ENCODE peak calls at places on chromosomes 12 and 14, in seven cellular contexts. L is Panc1, S is GM23338, R is HCT116, X is HepG2, M is esophagus muscularis mucosa, G is sigmoid colon. P is an unnamed sample.

GRCh38 chr12:52372216-52373154 is 5.2 kb upstream of the KRT85 start:
- DNase-seq in L (peak; percentile 71), S (peak; percentile 82), R (peak; percentile 79), X (peak; percentile 53), M (peak; percentile 94), G (peak; percentile 89), P (no peak)

GRCh38 chr12:94109154-94109553 is 39.2 kb upstream of the PLXNC1 start:
- DNase-seq in L (no peak), S (no peak), R (no peak), X (no peak), M (no peak), G (no peak), P (no peak)

GRCh38 chr12:62581288-62582064 is 114.8 kb downstream of the MON2 start:
- DNase-seq in L (no peak), S (peak; percentile 71), R (peak; percentile 38), X (peak; percentile 28), M (no peak), G (no peak), P (no peak)

GRCh38 chr12:121792607-121793500 is 634 bp downstream of the RHOF start:
- DNase-seq in L (no peak), S (peak; percentile 67), R (no peak), X (peak; percentile 62), M (no peak), G (no peak), P (no peak)

GRCh38 chr12:51270847-51271518 is 768 bp upstream of the SMAGP start:
- DNase-seq in L (peak; percentile 64), S (no peak), R (peak; percentile 61), X (peak; percentile 56), M (no peak), G (no peak), P (no peak)

GRCh38 chr14:57637901-57638300 is 144.2 kb upstream of the CCDC198 start:
- DNase-seq in L (no peak), S (no peak), R (no peak), X (no peak), M (no peak), G (no peak), P (no peak)

GRCh38 chr12:113185180-113186032 is at the start of the genes DDX54 and RITA1:
- DNase-seq in L (no peak), S (peak; percentile 87), R (peak; percentile 78), X (peak; percentile 92), M (peak; percentile 94), G (peak; percentile 91), P (no peak)

GRCh38 chr12:12190087-12190809 is 76.6 kb downstream of the LRP6 start:
- DNase-seq in L (no peak), S (no peak), R (no peak), X (no peak), M (no peak), G (no peak), P (no peak)

GRCh38 chr14:82759691-82760090 is 1226.0 kb upstream of the SEL1L start:
- DNase-seq in L (no peak), S (no peak), R (no peak), X (no peak), M (no peak), G (no peak), P (no peak)

GRCh38 chr12:15244341-15244740 is 23.1 kb upstream of the RERG start:
- DNase-seq in L (no peak), S (no peak), R (no peak), X (no peak), M (no peak), G (no peak), P (no peak)

GRCh38 chr12:12719496-12719895 is 2.3 kb downstream of the CDKN1B start:
- DNase-seq in L (no peak), S (no peak), R (no peak), X (no peak), M (no peak), G (no peak), P (no peak)

GRCh38 chr14:86057018-86057667 is 527.2 kb downstream of the FLRT2 start:
- DNase-seq in L (no peak), S (peak; percentile 66), R (no peak), X (peak; percentile 6), M (no peak), G (no peak), P (no peak)

GRCh38 chr12:132296063-132296462 is 33.3 kb downstream of the GALNT9 start:
- DNase-seq in L (no peak), S (no peak), R (no peak), X (no peak), M (no peak), G (no peak), P (no peak)
- TF ChIP-seq POLR2AphosphoS5 in L (no peak), S (no peak), R (no peak), X (no peak), M (no peak), G (no peak), P (no peak)

DNA sequence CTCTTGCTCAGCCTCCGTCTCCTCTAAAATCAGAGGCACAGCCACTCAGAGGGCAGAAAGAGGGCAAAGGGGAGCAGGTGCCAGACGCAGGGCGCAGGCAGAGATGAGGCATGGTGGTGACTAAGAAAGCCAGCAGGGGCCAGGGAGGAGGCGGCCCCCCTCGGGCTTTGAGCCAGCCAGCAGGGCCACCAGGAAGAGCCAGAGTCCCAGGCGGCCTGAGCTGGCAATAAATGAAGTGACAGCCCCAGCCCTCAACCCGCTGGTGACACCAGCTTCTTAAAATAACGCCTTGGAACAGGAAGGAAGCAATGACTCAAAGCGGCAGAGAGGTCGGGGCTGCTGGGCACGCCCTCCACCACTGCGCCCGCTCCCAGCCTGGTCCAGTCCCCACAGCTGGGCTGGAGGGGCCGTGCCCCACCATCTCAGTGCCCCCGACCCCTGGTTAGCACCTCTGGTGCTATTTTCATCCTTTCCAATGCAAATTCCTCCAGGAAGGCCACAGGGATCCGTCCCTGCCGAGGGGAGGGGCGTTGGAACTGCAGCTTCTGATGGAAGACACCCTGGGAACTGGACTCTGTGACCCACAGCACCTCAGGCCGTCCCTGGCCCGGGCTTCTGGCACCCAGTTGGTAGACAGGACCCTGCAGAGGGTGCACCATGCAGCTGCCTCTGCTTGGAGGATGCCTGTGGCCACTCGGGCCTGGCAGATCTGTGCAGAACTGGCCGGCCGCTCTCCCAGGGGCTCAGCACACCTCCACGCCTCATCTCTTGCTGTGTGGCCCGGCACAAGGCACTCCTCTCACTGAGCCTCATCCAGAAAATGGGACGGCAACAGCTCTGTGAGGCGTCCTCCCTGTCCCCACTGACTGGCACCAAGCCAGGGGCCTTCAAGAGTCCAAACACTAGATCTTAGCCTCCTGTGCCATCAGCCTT is 113.7 kb downstream of the NCOR2 start:
- DNase-seq in L (peak; percentile 46), S (no peak), R (peak; percentile 85), X (no peak), M (no peak), G (peak; percentile 90), P (no peak)
- H3K4me3 ChIP-seq in L (no peak overlapping the region), S (no peak overlapping the region), R (peak overlapping the region; percentile 38), X (no peak overlapping the region), M (no peak overlapping the region), G (no peak overlapping the region), P (no peak overlapping the region)

DNA sequence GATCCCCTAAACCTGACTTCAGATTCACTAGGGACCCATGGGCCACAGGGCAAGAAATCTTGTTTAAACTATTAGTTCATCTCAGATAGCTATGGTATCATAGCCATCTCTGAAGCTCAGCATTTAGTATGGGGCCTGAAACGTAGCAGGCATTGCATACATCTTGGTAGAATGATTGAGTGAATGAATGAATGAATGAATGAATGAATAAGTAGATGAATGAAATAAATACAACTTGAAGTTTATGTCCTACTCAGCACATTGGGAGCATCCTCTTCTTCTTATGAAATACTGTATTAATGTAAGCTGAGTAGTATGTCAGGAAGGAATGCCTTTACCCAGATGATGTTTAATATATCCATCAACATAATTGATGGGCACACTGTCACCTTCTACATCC is 175.4 kb upstream of the EEA1 start:
- DNase-seq in L (no peak), S (no peak), R (no peak), X (no peak), M (no peak), G (no peak), P (no peak)
- TF ChIP-seq POLR2AphosphoS5 in L (no peak), S (no peak), R (no peak), X (no peak), M (no peak), G (no peak), P (no peak)

GRCh38 chr12:22971771-22972191 is 346.8 kb downstream of the ETNK1 start:
- DNase-seq in L (no peak), S (no peak), R (no peak), X (no peak), M (no peak), G (no peak), P (no peak)
- H3K4me3 ChIP-seq in L (no peak overlapping the region), S (no peak overlapping the region), R (no peak overlapping the region), X (no peak overlapping the region), M (no peak overlapping the region), G (no peak overlapping the region), P (no peak overlapping the region)